ENCODE peak calls at places on chromosomes 13 and 19, in ten cellular contexts. N is neural crest cell; B is NCI-H524 treated with DMSO at 0.1 percent for 48 hours; M is activated CD4-positive, alpha-beta T cell treated with anti-CD3 and anti-CD28 coated beads, Interleukin-2, amount 10 ng/mL, durations not matched to agents 7 days and 5 days; H is NCI-H510A treated with DMSO at 0.1 percent for 48 hours; E is stimulated activated CD4-positive, alpha-beta T cell treated with anti-CD3 and anti-CD28 coated beads, Interleukin-15, amount 100 ng/mL, for 24 hours; S is cardiac muscle cell; A is GM04504; K is HTR-8/SVneo; V is fibroblast of the conjunctiva. R is an unnamed sample.

GRCh38 chr19:17538684-17539287 is 16.7 kb upstream of the COLGALT1 start:
- DNase-seq in S (no peak), B (no peak), V (no peak), M (no peak), A (no peak), N (no peak), E (no peak), K (no peak), H (no peak), R (no peak)

GRCh38 chr19:17889609-17890214 is 18.0 kb downstream of the SLC5A5 start:
- DNase-seq in M (peak), E (peak), V (no peak), B (no peak), K (peak), S (peak), N (peak), H (no peak), A (no peak), R (no peak)

GRCh38 chr19:4380254-4380727 is 20.1 kb downstream of the SH3GL1 start:
- DNase-seq in A (no peak), E (peak), K (no peak), M (peak), S (no peak), V (no peak), H (no peak), B (no peak), N (no peak), R (no peak)

GRCh38 chr19:47421244-47421786 is 2.0 kb upstream of the MEIS3 start:
- DNase-seq in M (no peak), S (no peak), B (no peak), K (no peak), E (no peak), V (no peak), N (no peak), A (no peak), H (no peak), R (no peak)

GRCh38 chr19:2491130-2491801 is 15.3 kb downstream of the GADD45B start:
- DNase-seq in H (peak), E (no peak), N (no peak), S (peak), K (peak), V (no peak), M (no peak), B (no peak), A (peak), R (no peak)

GRCh38 chr13:110266431-110266809 is 40.5 kb downstream of the COL4A1 start:
- DNase-seq in N (no peak), V (no peak), A (no peak), M (no peak), B (no peak), E (no peak), H (no peak), K (no peak), S (no peak), R (no peak)

GRCh38 chr13:109348514-109349340 is 437.7 kb downstream of the IRS2 start:
- DNase-seq in V (no peak), N (no peak), K (no peak), M (no peak), E (no peak), H (no peak), S (peak), A (peak), B (no peak), R (no peak)

GRCh38 chr13:27971776-27972618 is 2.9 kb upstream of the CDX2 start:
- DNase-seq in V (no peak), B (no peak), N (no peak), A (no peak), S (no peak), K (no peak), M (no peak), E (no peak), H (no peak), R (no peak)

GRCh38 chr19:5000120-5000611 is 31.3 kb downstream of the KDM4B start:
- DNase-seq in H (no peak), N (no peak), S (no peak), B (no peak), K (no peak), V (no peak), M (no peak), E (no peak), A (no peak), R (no peak)

GRCh38 chr13:65808061-65808460 is 1422.1 kb downstream of the PCDH9 start:
- DNase-seq in K (peak), N (no peak), M (no peak), B (no peak), E (no peak), H (no peak), S (peak), A (peak), V (peak), R (no peak)

GRCh38 chr13:95641961-95642621 is 2.4 kb downstream of the DZIP1 start:
- DNase-seq in B (no peak), H (peak), M (no peak), S (peak), N (no peak), V (no peak), A (peak), E (peak), K (no peak), R (no peak)

GRCh38 chr13:47859129-47859528 is 141.9 kb downstream of the SUCLA2 start:
- DNase-seq in N (no peak), A (peak), B (no peak), H (no peak), V (no peak), K (no peak), S (peak), E (no peak), M (no peak), R (no peak)

GRCh38 chr13:75319244-75319643 is 162.7 kb downstream of the TBC1D4 start:
- DNase-seq in S (no peak), K (no peak), E (no peak), M (no peak), A (no peak), V (no peak), N (no peak), B (no peak), H (no peak), R (no peak)

GRCh38 chr19:8905342-8905741 is 73.2 kb downstream of the MBD3L1 start:
- DNase-seq in S (no peak), E (no peak), N (no peak), K (no peak), M (no peak), A (no peak), H (no peak), V (no peak), B (no peak), R (no peak)

GRCh38 chr19:40465025-40465780 is at the start of gene BLVRB:
- DNase-seq in A (peak), S (peak), N (no peak), M (peak), H (peak), B (no peak), K (no peak), E (no peak), V (no peak), R (no peak)

GRCh38 chr13:46119883-46120614 is 15.2 kb upstream of the CPB2 start:
- DNase-seq in E (no peak), M (no peak), S (peak), K (peak), B (no peak), N (no peak), A (peak), H (no peak), V (peak), R (no peak)

R was measured in osteocyte.